ENCODE peak calls at places on chromosomes 7 and 10, in seven cellular contexts. Y is HT1080; R is midbrain; S is glomerular endothelial cell; Q is CD14-positive monocyte; H is SJSA1; T is stimulated activated CD4-positive, alpha-beta T cell treated with anti-CD3 and anti-CD28 coated beads, Interleukin-15, amount 100 ng/mL, for 24 hours. E is an unnamed sample.

GRCh38 chr10:27068217-27068891 is 31.9 kb downstream of the ANKRD26 start:
- DNase-seq in S (no peak), Y (no peak), T (no peak), Q (no peak), R (no peak), H (no peak), E (no peak)

GRCh38 chr7:102255501-102255900 is 31.2 kb upstream of the SH2B2 start:
- DNase-seq in H (no peak), Y (no peak), Q (no peak), T (no peak), R (no peak), S (no peak), E (no peak)

GRCh38 chr10:4331150-4331549 is 494.9 kb upstream of the AKR1E2 start:
- DNase-seq in T (no peak), Q (no peak), Y (no peak), H (no peak), S (no peak), R (no peak), E (no peak)

GRCh38 chr7:70178787-70179186 is 580.5 kb downstream of the AUTS2 start:
- DNase-seq in H (no peak), R (no peak), Q (no peak), Y (peak), S (no peak), T (no peak), E (no peak)

GRCh38 chr7:155020996-155021395 is 18.1 kb upstream of the PAXIP1 start:
- DNase-seq in Y (no peak), S (no peak), R (no peak), T (no peak), H (no peak), Q (no peak), E (no peak)

GRCh38 chr7:155570991-155571390 is 24.6 kb upstream of the CNPY1 start:
- DNase-seq in Q (no peak), S (no peak), R (no peak), T (no peak), Y (no peak), H (no peak), E (no peak)

GRCh38 chr7:730501-731439 is 3.7 kb upstream of the PRKAR1B start:
- DNase-seq in R (no peak), Q (no peak), H (no peak), T (no peak), S (no peak), Y (no peak), E (no peak)

GRCh38 chr10:11835061-11835460 is 11.9 kb downstream of the PROSER2 start:
- DNase-seq in S (no peak), H (no peak), Q (no peak), R (no peak), Y (no peak), T (no peak), E (no peak)

GRCh38 chr10:22420787-22421517 is 75.7 kb downstream of the SPAG6 start:
- DNase-seq in T (no peak), R (no peak), Y (no peak), H (no peak), S (no peak), Q (no peak), E (no peak)

GRCh38 chr10:103982639-103983038 is 15.7 kb downstream of the SLK start:
- DNase-seq in R (peak), H (no peak), Y (no peak), Q (no peak), T (no peak), S (no peak), E (no peak)

GRCh38 chr10:32049113-32049512 is 7.1 kb downstream of the KIF5B start:
- DNase-seq in S (no peak), Q (no peak), Y (no peak), R (no peak), H (no peak), T (no peak), E (no peak)

GRCh38 chr10:95655571-95656290 is 780 bp downstream of the ALDH18A1 start:
- DNase-seq in T (no peak), Q (no peak), S (no peak), H (no peak), R (no peak), Y (no peak), E (no peak)

GRCh38 chr10:80204801-80205477 is 398 bp downstream of the ANXA11 start:
- DNase-seq in S (no peak), Q (no peak), T (peak), Y (no peak), R (no peak), H (no peak), E (no peak)

GRCh38 chr7:74084722-74085578 is 1.3 kb downstream of the LIMK1 start:
- DNase-seq in Q (no peak), S (no peak), R (no peak), T (no peak), Y (no peak), H (no peak), E (no peak)

GRCh38 chr7:29196971-29197370 is 2.4 kb downstream of the CHN2 start:
- DNase-seq in S (no peak), T (no peak), R (no peak), Y (no peak), Q (no peak), H (no peak), E (no peak)

GRCh38 chr10:89867964-89868363 is 166.6 kb downstream of the KIF20B start:
- DNase-seq in R (no peak), Q (no peak), S (no peak), Y (peak), T (no peak), H (no peak), E (peak)

GRCh38 chr7:6423942-6424701 is 23.6 kb downstream of the DAGLB start:
- DNase-seq in Q (peak), Y (no peak), T (no peak), R (no peak), H (no peak), S (no peak), E (no peak)

GRCh38 chr7:128381161-128381821 is 19.8 kb upstream of the PRRT4 start:
- DNase-seq in H (no peak), T (peak), Y (no peak), Q (no peak), S (no peak), R (no peak), E (no peak)

GRCh38 chr7:28536259-28536658 is 123.9 kb downstream of the CREB5 start:
- DNase-seq in H (no peak), R (no peak), Y (peak), S (no peak), Q (no peak), T (no peak), E (peak)

GRCh38 chr10:130806426-130806825 is 505.1 kb downstream of the TCERG1L start:
- DNase-seq in R (no peak), H (no peak), Q (peak), S (no peak), T (no peak), Y (no peak), E (no peak)

GRCh38 chr7:129607471-129608120 is 3.9 kb upstream of the NRF1 start:
- DNase-seq in R (no peak), Y (peak), T (peak), S (no peak), Q (no peak), H (no peak), E (no peak)

GRCh38 chr10:110310741-110311140 is 6.0 kb upstream of the SMNDC1 start:
- DNase-seq in Y (peak), T (no peak), S (peak), Q (no peak), H (no peak), R (no peak), E (no peak)

GRCh38 chr7:128833148-128833938 is 3.1 kb downstream of the FLNC start:
- DNase-seq in R (peak), Q (no peak), H (peak), S (peak), Y (peak), T (no peak), E (peak)

GRCh38 chr7:30911561-30911969 is at the start of gene AQP1:
- DNase-seq in H (no peak), S (no peak), Q (no peak), R (peak), T (no peak), Y (no peak), E (peak)

GRCh38 chr7:73519867-73520672 is 2.0 kb downstream of the BAZ1B start:
- DNase-seq in T (peak), Y (peak), H (no peak), S (no peak), Q (no peak), R (no peak), E (no peak)

GRCh38 chr7:96962221-96962620 is 43.1 kb upstream of the DLX6 start:
- DNase-seq in T (no peak), R (no peak), Q (no peak), S (no peak), H (peak), Y (peak), E (no peak)

GRCh38 chr7:140316165-140316661 is 82.1 kb downstream of the SLC37A3 start:
- DNase-seq in Y (peak), H (no peak), S (peak), T (peak), R (peak), Q (peak), E (peak)

GRCh38 chr10:27890971-27891370 is 107.9 kb downstream of the ODAD2 start:
- DNase-seq in H (no peak), S (no peak), Q (no peak), R (no peak), T (no peak), Y (no peak), E (no peak)

GRCh38 chr7:124840435-124840834 is 74.8 kb upstream of the GPR37 start:
- DNase-seq in S (no peak), Q (no peak), Y (no peak), T (no peak), H (no peak), R (peak), E (no peak)

GRCh38 chr7:1418505-1419309 is 40.6 kb downstream of the MICALL2 start:
- DNase-seq in S (no peak), T (no peak), Q (no peak), H (no peak), Y (no peak), R (no peak), E (no peak)

GRCh38 chr7:124171068-124171467 is 138.2 kb upstream of the TMEM229A start:
- DNase-seq in Q (no peak), H (no peak), T (no peak), S (no peak), Y (no peak), R (peak), E (no peak)

GRCh38 chr7:33853361-33854062 is 51.8 kb upstream of the BMPER start:
- DNase-seq in T (no peak), H (no peak), Y (peak), R (no peak), Q (no peak), S (no peak), E (peak)

GRCh38 chr10:132679640-132680039 is 106.3 kb downstream of the NKX6-2 start:
- DNase-seq in S (no peak), H (no peak), T (no peak), Y (no peak), R (no peak), Q (peak), E (no peak)

GRCh38 chr10:24952146-24952700 is at the start of gene PRTFDC1:
- DNase-seq in T (peak), Q (no peak), S (no peak), R (peak), H (peak), Y (no peak), E (no peak)

GRCh38 chr7:114175140-114175539 is 239.5 kb upstream of the FOXP2 start:
- DNase-seq in S (no peak), Q (no peak), T (no peak), H (no peak), R (no peak), Y (peak), E (no peak)

GRCh38 chr10:113581092-113581491 is 28.2 kb downstream of the HABP2 start:
- DNase-seq in H (no peak), Q (no peak), T (no peak), Y (no peak), S (no peak), R (no peak), E (no peak)

GRCh38 chr10:91587710-91588638 is 44.9 kb downstream of the PPP1R3C start:
- DNase-seq in Y (peak), S (no peak), H (peak), R (no peak), T (no peak), Q (no peak), E (peak)

GRCh38 chr10:44911081-44911540 is at the start of gene TMEM72:
- DNase-seq in T (no peak), S (no peak), R (no peak), H (no peak), Y (no peak), Q (peak), E (no peak)

GRCh38 chr10:106582291-106582690 is 582.2 kb downstream of the SORCS1 start:
- DNase-seq in T (no peak), H (no peak), R (peak), S (no peak), Y (peak), Q (no peak), E (no peak)

GRCh38 chr7:86598311-86598710 is 45.4 kb upstream of the GRM3 start:
- DNase-seq in Q (no peak), S (no peak), Y (peak), T (no peak), H (no peak), R (no peak), E (no peak)

E was measured in fibroblast of the conjunctiva.